ENCODE peak calls at places on chromosomes 6 and 20, in five cellular contexts. B is HL-60, Z is fibroblast of gingiva, I is cardiac fibroblast, S is adrenal gland. M is an unnamed sample.

GRCh38 chr20:49505518-49505917 is 23.1 kb upstream of the KCNB1 start:
- DNase-seq in B (no peak), Z (peak), I (peak), S (peak), M (no peak)

GRCh38 chr6:3371222-3371949 is 85.5 kb downstream of the SLC22A23 start:
- DNase-seq in B (no peak), Z (no peak), I (no peak), S (no peak), M (no peak)

GRCh38 chr20:45189067-45189611 is 14.4 kb downstream of the PI3 start:
- DNase-seq in B (no peak), Z (no peak), I (no peak), S (no peak), M (no peak)

GRCh38 chr6:139256087-139256486 is 35.7 kb downstream of the TXLNB start:
- DNase-seq in B (no peak), Z (peak), I (peak), S (no peak), M (no peak)

GRCh38 chr6:67736816-67737215 is 898.3 kb upstream of the ADGRB3 start:
- DNase-seq in B (no peak), Z (no peak), I (no peak), S (no peak), M (no peak)

GRCh38 chr6:98779618-98780017 is 54.8 kb upstream of the POU3F2 start:
- DNase-seq in B (no peak), Z (no peak), I (no peak), S (no peak), M (no peak)

GRCh38 chr6:84606860-84607259 is 157.5 kb downstream of the TBX18 start:
- DNase-seq in B (no peak), Z (peak), I (no peak), S (no peak), M (no peak)

GRCh38 chr6:88725111-88725711 is 238.2 kb downstream of the RNGTT start:
- DNase-seq in B (no peak), Z (no peak), I (peak), S (no peak), M (no peak)

GRCh38 chr6:142605922-142606321 is 304.1 kb downstream of the ADGRG6 start:
- DNase-seq in B (no peak), Z (peak), I (peak), S (no peak), M (no peak)

GRCh38 chr20:25273541-25274358 is 25.9 kb downstream of the PYGB start:
- DNase-seq in B (no peak), Z (peak), I (no peak), S (peak), M (peak)

GRCh38 chr6:118320652-118321051 is 227.4 kb upstream of the PLN start:
- DNase-seq in B (no peak), Z (no peak), I (peak), S (no peak), M (no peak)

GRCh38 chr6:157449610-157450009 is 68.6 kb downstream of the ZDHHC14 start:
- DNase-seq in B (no peak), Z (peak), I (no peak), S (no peak), M (no peak)

GRCh38 chr6:135192256-135193174 is 11.4 kb downstream of the MYB start:
- DNase-seq in B (peak), Z (no peak), I (no peak), S (no peak), M (no peak)

GRCh38 chr20:22905667-22906066 is 129.4 kb upstream of the SSTR4 start:
- DNase-seq in B (no peak), Z (peak), I (peak), S (no peak), M (no peak)

GRCh38 chr20:39784693-39785092 is 822.5 kb downstream of the DHX35 start:
- DNase-seq in B (no peak), Z (no peak), I (no peak), S (no peak), M (no peak)